ENCODE peak calls at places on chromosomes 12 and 14, in eight cellular contexts. One of them, this sample, is unnamed.

GRCh38 chr12:127070512-127071157 is 1196.3 kb upstream of the TMEM132C start:
- DNase-seq in CD8-positive, alpha-beta memory T cell: no peak
- DNase-seq in NCI-H1048: no peak
- DNase-seq in fibroblast of the aortic adventitia: no peak
- DNase-seq in activated CD8-positive, alpha-beta memory T cell treated with anti-CD3 and anti-CD28 coated beads, Interleukin-2, amount 50 U/mL, for 48 hours: no peak
- DNase-seq in CD4-positive, alpha-beta T cell: no peak
- DNase-seq in cardiac muscle cell: no peak
- DNase-seq in ACHN: no peak
- DNase-seq in this sample: no peak

GRCh38 chr14:39219075-39219499 is 14.6 kb upstream of the MIA2 start:
- DNase-seq in CD8-positive, alpha-beta memory T cell: no peak
- DNase-seq in NCI-H1048: peak
- DNase-seq in fibroblast of the aortic adventitia: peak
- DNase-seq in activated CD8-positive, alpha-beta memory T cell treated with anti-CD3 and anti-CD28 coated beads, Interleukin-2, amount 50 U/mL, for 48 hours: no peak
- DNase-seq in CD4-positive, alpha-beta T cell: no peak
- DNase-seq in cardiac muscle cell: no peak
- DNase-seq in ACHN: no peak
- DNase-seq in this sample: peak

GRCh38 chr12:106139422-106140141 is 828 bp upstream of the NUAK1 start:
- DNase-seq in CD8-positive, alpha-beta memory T cell: no peak
- DNase-seq in NCI-H1048: no peak
- DNase-seq in fibroblast of the aortic adventitia: peak
- DNase-seq in activated CD8-positive, alpha-beta memory T cell treated with anti-CD3 and anti-CD28 coated beads, Interleukin-2, amount 50 U/mL, for 48 hours: peak
- DNase-seq in CD4-positive, alpha-beta T cell: no peak
- DNase-seq in cardiac muscle cell: peak
- DNase-seq in ACHN: peak
- DNase-seq in this sample: peak

GRCh38 chr12:66144796-66145754 is 14.5 kb upstream of the LLPH start:
- DNase-seq in CD8-positive, alpha-beta memory T cell: no peak
- DNase-seq in NCI-H1048: no peak
- DNase-seq in fibroblast of the aortic adventitia: peak
- DNase-seq in activated CD8-positive, alpha-beta memory T cell treated with anti-CD3 and anti-CD28 coated beads, Interleukin-2, amount 50 U/mL, for 48 hours: no peak
- DNase-seq in CD4-positive, alpha-beta T cell: no peak
- DNase-seq in cardiac muscle cell: peak
- DNase-seq in ACHN: peak
- DNase-seq in this sample: peak

GRCh38 chr14:22977684-22978486 is 4.5 kb downstream of the AJUBA start:
- DNase-seq in CD8-positive, alpha-beta memory T cell: no peak
- DNase-seq in NCI-H1048: no peak
- DNase-seq in fibroblast of the aortic adventitia: peak
- DNase-seq in activated CD8-positive, alpha-beta memory T cell treated with anti-CD3 and anti-CD28 coated beads, Interleukin-2, amount 50 U/mL, for 48 hours: no peak
- DNase-seq in CD4-positive, alpha-beta T cell: no peak
- DNase-seq in cardiac muscle cell: peak
- DNase-seq in ACHN: peak
- DNase-seq in this sample: peak

GRCh38 chr14:57486767-57487379 is 6.8 kb downstream of the CCDC198 start:
- DNase-seq in CD8-positive, alpha-beta memory T cell: no peak
- DNase-seq in NCI-H1048: no peak
- DNase-seq in fibroblast of the aortic adventitia: peak
- DNase-seq in activated CD8-positive, alpha-beta memory T cell treated with anti-CD3 and anti-CD28 coated beads, Interleukin-2, amount 50 U/mL, for 48 hours: no peak
- DNase-seq in CD4-positive, alpha-beta T cell: no peak
- DNase-seq in cardiac muscle cell: peak
- DNase-seq in ACHN: peak
- DNase-seq in this sample: peak

GRCh38 chr14:92717571-92718042 is 30.8 kb downstream of the LGMN start:
- DNase-seq in CD8-positive, alpha-beta memory T cell: no peak
- DNase-seq in NCI-H1048: no peak
- DNase-seq in fibroblast of the aortic adventitia: peak
- DNase-seq in activated CD8-positive, alpha-beta memory T cell treated with anti-CD3 and anti-CD28 coated beads, Interleukin-2, amount 50 U/mL, for 48 hours: no peak
- DNase-seq in CD4-positive, alpha-beta T cell: no peak
- DNase-seq in cardiac muscle cell: no peak
- DNase-seq in ACHN: no peak
- DNase-seq in this sample: peak

GRCh38 chr12:1915082-1915968 is 3.1 kb downstream of the CACNA2D4 start:
- DNase-seq in CD8-positive, alpha-beta memory T cell: peak
- DNase-seq in NCI-H1048: no peak
- DNase-seq in fibroblast of the aortic adventitia: no peak
- DNase-seq in activated CD8-positive, alpha-beta memory T cell treated with anti-CD3 and anti-CD28 coated beads, Interleukin-2, amount 50 U/mL, for 48 hours: peak
- DNase-seq in CD4-positive, alpha-beta T cell: no peak
- DNase-seq in cardiac muscle cell: no peak
- DNase-seq in ACHN: no peak
- DNase-seq in this sample: no peak

GRCh38 chr12:54004841-54005530 is 3.8 kb upstream of the HOXC8 start:
- DNase-seq in CD8-positive, alpha-beta memory T cell: no peak
- DNase-seq in NCI-H1048: no peak
- DNase-seq in fibroblast of the aortic adventitia: peak
- DNase-seq in activated CD8-positive, alpha-beta memory T cell treated with anti-CD3 and anti-CD28 coated beads, Interleukin-2, amount 50 U/mL, for 48 hours: no peak
- DNase-seq in CD4-positive, alpha-beta T cell: no peak
- DNase-seq in cardiac muscle cell: no peak
- DNase-seq in ACHN: no peak
- DNase-seq in this sample: peak

GRCh38 chr12:123998344-123998941 is 25.4 kb downstream of the ZNF664 start:
- DNase-seq in CD8-positive, alpha-beta memory T cell: no peak
- DNase-seq in NCI-H1048: no peak
- DNase-seq in fibroblast of the aortic adventitia: no peak
- DNase-seq in activated CD8-positive, alpha-beta memory T cell treated with anti-CD3 and anti-CD28 coated beads, Interleukin-2, amount 50 U/mL, for 48 hours: no peak
- DNase-seq in CD4-positive, alpha-beta T cell: no peak
- DNase-seq in cardiac muscle cell: no peak
- DNase-seq in ACHN: no peak
- DNase-seq in this sample: no peak

GRCh38 chr12:6360578-6361490 is 14.5 kb downstream of the SCNN1A start:
- DNase-seq in CD8-positive, alpha-beta memory T cell: no peak
- DNase-seq in NCI-H1048: no peak
- DNase-seq in fibroblast of the aortic adventitia: no peak
- DNase-seq in activated CD8-positive, alpha-beta memory T cell treated with anti-CD3 and anti-CD28 coated beads, Interleukin-2, amount 50 U/mL, for 48 hours: no peak
- DNase-seq in CD4-positive, alpha-beta T cell: no peak
- DNase-seq in cardiac muscle cell: no peak
- DNase-seq in ACHN: no peak
- DNase-seq in this sample: no peak

GRCh38 chr12:47302111-47302597 is 222.4 kb upstream of the AMIGO2 start:
- DNase-seq in CD8-positive, alpha-beta memory T cell: no peak
- DNase-seq in NCI-H1048: no peak
- DNase-seq in fibroblast of the aortic adventitia: no peak
- DNase-seq in activated CD8-positive, alpha-beta memory T cell treated with anti-CD3 and anti-CD28 coated beads, Interleukin-2, amount 50 U/mL, for 48 hours: no peak
- DNase-seq in CD4-positive, alpha-beta T cell: no peak
- DNase-seq in cardiac muscle cell: peak
- DNase-seq in ACHN: peak
- DNase-seq in this sample: no peak

GRCh38 chr14:22428681-22429315 is 160.2 kb downstream of the DAD1 start:
- DNase-seq in CD8-positive, alpha-beta memory T cell: no peak
- DNase-seq in NCI-H1048: no peak
- DNase-seq in fibroblast of the aortic adventitia: peak
- DNase-seq in activated CD8-positive, alpha-beta memory T cell treated with anti-CD3 and anti-CD28 coated beads, Interleukin-2, amount 50 U/mL, for 48 hours: no peak
- DNase-seq in CD4-positive, alpha-beta T cell: no peak
- DNase-seq in cardiac muscle cell: no peak
- DNase-seq in ACHN: no peak
- DNase-seq in this sample: peak

GRCh38 chr14:105168979-105169507 is 467 bp upstream of the JAG2 start:
- DNase-seq in CD8-positive, alpha-beta memory T cell: no peak
- DNase-seq in NCI-H1048: no peak
- DNase-seq in fibroblast of the aortic adventitia: no peak
- DNase-seq in activated CD8-positive, alpha-beta memory T cell treated with anti-CD3 and anti-CD28 coated beads, Interleukin-2, amount 50 U/mL, for 48 hours: peak
- DNase-seq in CD4-positive, alpha-beta T cell: no peak
- DNase-seq in cardiac muscle cell: peak
- DNase-seq in ACHN: peak
- DNase-seq in this sample: no peak

GRCh38 chr12:117768860-117769259 is 199.9 kb downstream of the KSR2 start:
- DNase-seq in CD8-positive, alpha-beta memory T cell: no peak
- DNase-seq in NCI-H1048: no peak
- DNase-seq in fibroblast of the aortic adventitia: no peak
- DNase-seq in activated CD8-positive, alpha-beta memory T cell treated with anti-CD3 and anti-CD28 coated beads, Interleukin-2, amount 50 U/mL, for 48 hours: no peak
- DNase-seq in CD4-positive, alpha-beta T cell: no peak
- DNase-seq in cardiac muscle cell: no peak
- DNase-seq in ACHN: no peak
- DNase-seq in this sample: no peak

GRCh38 chr12:40378721-40379120 is 153.9 kb downstream of the LRRK2 start:
- DNase-seq in CD8-positive, alpha-beta memory T cell: no peak
- DNase-seq in NCI-H1048: no peak
- DNase-seq in fibroblast of the aortic adventitia: peak
- DNase-seq in activated CD8-positive, alpha-beta memory T cell treated with anti-CD3 and anti-CD28 coated beads, Interleukin-2, amount 50 U/mL, for 48 hours: no peak
- DNase-seq in CD4-positive, alpha-beta T cell: no peak
- DNase-seq in cardiac muscle cell: no peak
- DNase-seq in ACHN: no peak
- DNase-seq in this sample: no peak

GRCh38 chr12:752673-753400 is 458 bp downstream of the WNK1 start:
- DNase-seq in CD8-positive, alpha-beta memory T cell: peak
- DNase-seq in NCI-H1048: no peak
- DNase-seq in fibroblast of the aortic adventitia: peak
- DNase-seq in activated CD8-positive, alpha-beta memory T cell treated with anti-CD3 and anti-CD28 coated beads, Interleukin-2, amount 50 U/mL, for 48 hours: peak
- DNase-seq in CD4-positive, alpha-beta T cell: no peak
- DNase-seq in cardiac muscle cell: peak
- DNase-seq in ACHN: peak
- DNase-seq in this sample: peak

GRCh38 chr12:32083489-32083888 is 23.2 kb upstream of the BICD1 start:
- DNase-seq in CD8-positive, alpha-beta memory T cell: no peak
- DNase-seq in NCI-H1048: no peak
- DNase-seq in fibroblast of the aortic adventitia: peak
- DNase-seq in activated CD8-positive, alpha-beta memory T cell treated with anti-CD3 and anti-CD28 coated beads, Interleukin-2, amount 50 U/mL, for 48 hours: no peak
- DNase-seq in CD4-positive, alpha-beta T cell: no peak
- DNase-seq in cardiac muscle cell: no peak
- DNase-seq in ACHN: no peak
- DNase-seq in this sample: peak

GRCh38 chr14:104824353-104824997 is 23.6 kb downstream of the ZBTB42 start:
- DNase-seq in CD8-positive, alpha-beta memory T cell: no peak
- DNase-seq in NCI-H1048: no peak
- DNase-seq in fibroblast of the aortic adventitia: no peak
- DNase-seq in activated CD8-positive, alpha-beta memory T cell treated with anti-CD3 and anti-CD28 coated beads, Interleukin-2, amount 50 U/mL, for 48 hours: no peak
- DNase-seq in CD4-positive, alpha-beta T cell: no peak
- DNase-seq in cardiac muscle cell: no peak
- DNase-seq in ACHN: no peak
- DNase-seq in this sample: no peak

GRCh38 chr12:21453312-21453852 is 15.9 kb downstream of the PYROXD1 start:
- DNase-seq in CD8-positive, alpha-beta memory T cell: no peak
- DNase-seq in NCI-H1048: no peak
- DNase-seq in fibroblast of the aortic adventitia: no peak
- DNase-seq in activated CD8-positive, alpha-beta memory T cell treated with anti-CD3 and anti-CD28 coated beads, Interleukin-2, amount 50 U/mL, for 48 hours: no peak
- DNase-seq in CD4-positive, alpha-beta T cell: no peak
- DNase-seq in cardiac muscle cell: no peak
- DNase-seq in ACHN: no peak
- DNase-seq in this sample: no peak

GRCh38 chr14:102215071-102215470 is 75.4 kb downstream of the WDR20 start:
- DNase-seq in CD8-positive, alpha-beta memory T cell: no peak
- DNase-seq in NCI-H1048: no peak
- DNase-seq in fibroblast of the aortic adventitia: peak
- DNase-seq in activated CD8-positive, alpha-beta memory T cell treated with anti-CD3 and anti-CD28 coated beads, Interleukin-2, amount 50 U/mL, for 48 hours: no peak
- DNase-seq in CD4-positive, alpha-beta T cell: no peak
- DNase-seq in cardiac muscle cell: no peak
- DNase-seq in ACHN: peak
- DNase-seq in this sample: peak

GRCh38 chr14:52189330-52189729 is 78.2 kb upstream of the PTGDR start:
- DNase-seq in CD8-positive, alpha-beta memory T cell: no peak
- DNase-seq in NCI-H1048: no peak
- DNase-seq in fibroblast of the aortic adventitia: peak
- DNase-seq in activated CD8-positive, alpha-beta memory T cell treated with anti-CD3 and anti-CD28 coated beads, Interleukin-2, amount 50 U/mL, for 48 hours: no peak
- DNase-seq in CD4-positive, alpha-beta T cell: no peak
- DNase-seq in cardiac muscle cell: no peak
- DNase-seq in ACHN: no peak
- DNase-seq in this sample: peak

GRCh38 chr12:49917126-49917787 is 13.6 kb upstream of the FAIM2 start:
- DNase-seq in CD8-positive, alpha-beta memory T cell: no peak
- DNase-seq in NCI-H1048: no peak
- DNase-seq in fibroblast of the aortic adventitia: no peak
- DNase-seq in activated CD8-positive, alpha-beta memory T cell treated with anti-CD3 and anti-CD28 coated beads, Interleukin-2, amount 50 U/mL, for 48 hours: no peak
- DNase-seq in CD4-positive, alpha-beta T cell: no peak
- DNase-seq in cardiac muscle cell: no peak
- DNase-seq in ACHN: no peak
- DNase-seq in this sample: no peak

GRCh38 chr12:49233842-49234526 is 30.9 kb upstream of the TUBA1C start:
- DNase-seq in CD8-positive, alpha-beta memory T cell: no peak
- DNase-seq in NCI-H1048: no peak
- DNase-seq in fibroblast of the aortic adventitia: no peak
- DNase-seq in activated CD8-positive, alpha-beta memory T cell treated with anti-CD3 and anti-CD28 coated beads, Interleukin-2, amount 50 U/mL, for 48 hours: peak
- DNase-seq in CD4-positive, alpha-beta T cell: no peak
- DNase-seq in cardiac muscle cell: no peak
- DNase-seq in ACHN: no peak
- DNase-seq in this sample: no peak

GRCh38 chr12:30942936-30943335 is 16.4 kb downstream of the TSPAN11 start:
- DNase-seq in CD8-positive, alpha-beta memory T cell: no peak
- DNase-seq in NCI-H1048: no peak
- DNase-seq in fibroblast of the aortic adventitia: no peak
- DNase-seq in activated CD8-positive, alpha-beta memory T cell treated with anti-CD3 and anti-CD28 coated beads, Interleukin-2, amount 50 U/mL, for 48 hours: no peak
- DNase-seq in CD4-positive, alpha-beta T cell: no peak
- DNase-seq in cardiac muscle cell: no peak
- DNase-seq in ACHN: no peak
- DNase-seq in this sample: no peak

GRCh38 chr12:84661732-84662326 is 250.8 kb downstream of the SLC6A15 start:
- DNase-seq in CD8-positive, alpha-beta memory T cell: no peak
- DNase-seq in NCI-H1048: no peak
- DNase-seq in fibroblast of the aortic adventitia: peak
- DNase-seq in activated CD8-positive, alpha-beta memory T cell treated with anti-CD3 and anti-CD28 coated beads, Interleukin-2, amount 50 U/mL, for 48 hours: no peak
- DNase-seq in CD4-positive, alpha-beta T cell: no peak
- DNase-seq in cardiac muscle cell: no peak
- DNase-seq in ACHN: no peak
- DNase-seq in this sample: peak

GRCh38 chr12:53759261-53759660 is 7.5 kb upstream of the CISTR start:
- DNase-seq in CD8-positive, alpha-beta memory T cell: no peak
- DNase-seq in NCI-H1048: no peak
- DNase-seq in fibroblast of the aortic adventitia: no peak
- DNase-seq in activated CD8-positive, alpha-beta memory T cell treated with anti-CD3 and anti-CD28 coated beads, Interleukin-2, amount 50 U/mL, for 48 hours: no peak
- DNase-seq in CD4-positive, alpha-beta T cell: no peak
- DNase-seq in cardiac muscle cell: no peak
- DNase-seq in ACHN: no peak
- DNase-seq in this sample: no peak

GRCh38 chr14:50935126-50936090 is 8.9 kb downstream of the PYGL start:
- DNase-seq in CD8-positive, alpha-beta memory T cell: no peak
- DNase-seq in NCI-H1048: no peak
- DNase-seq in fibroblast of the aortic adventitia: no peak
- DNase-seq in activated CD8-positive, alpha-beta memory T cell treated with anti-CD3 and anti-CD28 coated beads, Interleukin-2, amount 50 U/mL, for 48 hours: no peak
- DNase-seq in CD4-positive, alpha-beta T cell: no peak
- DNase-seq in cardiac muscle cell: no peak
- DNase-seq in ACHN: no peak
- DNase-seq in this sample: no peak

GRCh38 chr12:122871851-122872785 is 23.8 kb downstream of the VPS37B start:
- DNase-seq in CD8-positive, alpha-beta memory T cell: peak
- DNase-seq in NCI-H1048: peak
- DNase-seq in fibroblast of the aortic adventitia: peak
- DNase-seq in activated CD8-positive, alpha-beta memory T cell treated with anti-CD3 and anti-CD28 coated beads, Interleukin-2, amount 50 U/mL, for 48 hours: peak
- DNase-seq in CD4-positive, alpha-beta T cell: no peak
- DNase-seq in cardiac muscle cell: no peak
- DNase-seq in ACHN: no peak
- DNase-seq in this sample: peak

GRCh38 chr12:59780605-59781135 is 184.8 kb downstream of the SLC16A7 start:
- DNase-seq in CD8-positive, alpha-beta memory T cell: no peak
- DNase-seq in NCI-H1048: no peak
- DNase-seq in fibroblast of the aortic adventitia: peak
- DNase-seq in activated CD8-positive, alpha-beta memory T cell treated with anti-CD3 and anti-CD28 coated beads, Interleukin-2, amount 50 U/mL, for 48 hours: no peak
- DNase-seq in CD4-positive, alpha-beta T cell: no peak
- DNase-seq in cardiac muscle cell: peak
- DNase-seq in ACHN: peak
- DNase-seq in this sample: peak

This sample was measured in fibroblast of mammary gland.